ENCODE peak calls at places on chromosomes 1 and 21, in six cellular contexts. H is AG04450, B is prostate gland, A is cardiac fibroblast, Q is astrocyte of the spinal cord, F is cardiac muscle cell. Y is an unnamed sample.

GRCh38 chr1:37739222-37739621 is 25.7 kb downstream of the EPHA10 start:
- DNase-seq in H (no peak), B (no peak), A (no peak), Q (no peak), F (no peak), Y (no peak)

GRCh38 chr21:14675774-14676530 is 129.8 kb upstream of the SAMSN1 start:
- DNase-seq in H (no peak), B (no peak), A (no peak), Q (no peak), F (no peak), Y (no peak)

GRCh38 chr1:33712176-33712575 is 151.7 kb upstream of the HMGB4 start:
- DNase-seq in H (no peak), B (no peak), A (no peak), Q (no peak), F (no peak), Y (no peak)

GRCh38 chr1:218460367-218460766 is 115.2 kb downstream of the TGFB2 start:
- DNase-seq in H (no peak), B (no peak), A (peak; percentile 85), Q (peak; percentile 92), F (peak; percentile 80), Y (no peak)

GRCh38 chr1:87252406-87252805 is 76.3 kb upstream of the LMO4 start:
- DNase-seq in H (peak; percentile 51), B (no peak), A (peak; percentile 5), Q (no peak), F (peak; percentile 23), Y (peak; percentile 76)

GRCh38 chr1:81582467-81582986 is 218.2 kb upstream of the ADGRL2 start:
- DNase-seq in H (no peak), B (no peak), A (no peak), Q (no peak), F (no peak), Y (peak; percentile 7)

GRCh38 chr1:44941424-44942324 is 44.7 kb downstream of the EIF2B3 start:
- DNase-seq in H (no peak), B (no peak), A (no peak), Q (no peak), F (no peak), Y (no peak)

GRCh38 chr1:24795236-24795635 is 50.0 kb downstream of the CLIC4 start:
- DNase-seq in H (no peak), B (no peak), A (peak; percentile 36), Q (no peak), F (peak; percentile 37), Y (no peak)

GRCh38 chr21:38591138-38591537 is 92.9 kb upstream of the ERG start:
- DNase-seq in H (no peak), B (no peak), A (no peak), Q (no peak), F (no peak), Y (no peak)

GRCh38 chr1:29690156-29690555 is 453.8 kb downstream of the PTPRU start:
- DNase-seq in H (no peak), B (no peak), A (no peak), Q (no peak), F (no peak), Y (no peak)

GRCh38 chr1:8217011-8217711 is 100.8 kb upstream of the SLC45A1 start:
- DNase-seq in H (no peak), B (no peak), A (peak; percentile 47), Q (no peak), F (peak; percentile 61), Y (no peak)

GRCh38 chr1:67317803-67318202 is 10.1 kb downstream of the IL12RB2 start:
- DNase-seq in H (no peak), B (no peak), A (no peak), Q (no peak), F (no peak), Y (no peak)

GRCh38 chr21:26965567-26966359 is 1.1 kb downstream of the ADAMTS5 start:
- DNase-seq in H (no peak), B (no peak), A (peak; percentile 19), Q (no peak), F (peak; percentile 41), Y (no peak)

GRCh38 chr21:32921632-32922230 is 104.0 kb upstream of the OLIG2 start:
- DNase-seq in H (no peak), B (no peak), A (no peak), Q (no peak), F (no peak), Y (no peak)

GRCh38 chr1:232382671-232383070 is 247.3 kb downstream of the SIPA1L2 start:
- DNase-seq in H (no peak), B (no peak), A (no peak), Q (no peak), F (peak; percentile 16), Y (no peak)

GRCh38 chr1:240496356-240496755 is 115.6 kb downstream of the GREM2 start:
- DNase-seq in H (no peak), B (no peak), A (no peak), Q (no peak), F (no peak), Y (no peak)

GRCh38 chr1:19000065-19000464 is 43.6 kb upstream of the IFFO2 start:
- DNase-seq in H (no peak), B (no peak), A (no peak), Q (no peak), F (no peak), Y (no peak)

GRCh38 chr1:47624531-47624930 is 186.7 kb downstream of the FOXD2 start:
- DNase-seq in H (no peak), B (no peak), A (no peak), Q (no peak), F (no peak), Y (no peak)

GRCh38 chr1:196877964-196878363 is 9.9 kb upstream of the CFHR4 start:
- DNase-seq in H (no peak), B (no peak), A (peak; percentile 20), Q (peak; percentile 30), F (peak; percentile 18), Y (no peak)

GRCh38 chr1:204359474-204360255 is at the start of gene PLEKHA6:
- DNase-seq in H (no peak), B (no peak), A (peak; percentile 65), Q (no peak), F (peak; percentile 61), Y (peak; percentile 18)

GRCh38 chr1:180235077-180235501 is 5.0 kb downstream of the LHX4 start:
- DNase-seq in H (no peak), B (no peak), A (no peak), Q (no peak), F (no peak), Y (no peak)
- H3K4me3 ChIP-seq in H (no peak overlapping the region), B (no peak overlapping the region), A (no peak overlapping the region), Q (no peak overlapping the region), F (peak overlapping the region; percentile 16), Y (no peak overlapping the region)

GRCh38 chr1:32496127-32496526 is 31.3 kb downstream of the ZBTB8B start:
- DNase-seq in H (no peak), B (peak; percentile 19), A (peak; percentile 78), Q (peak; percentile 37), F (peak; percentile 77), Y (no peak)
- TF ChIP-seq CTCF in H (no peak), B (no peak), A (no peak), Q (no peak), F (no peak), Y (no peak)

DNA sequence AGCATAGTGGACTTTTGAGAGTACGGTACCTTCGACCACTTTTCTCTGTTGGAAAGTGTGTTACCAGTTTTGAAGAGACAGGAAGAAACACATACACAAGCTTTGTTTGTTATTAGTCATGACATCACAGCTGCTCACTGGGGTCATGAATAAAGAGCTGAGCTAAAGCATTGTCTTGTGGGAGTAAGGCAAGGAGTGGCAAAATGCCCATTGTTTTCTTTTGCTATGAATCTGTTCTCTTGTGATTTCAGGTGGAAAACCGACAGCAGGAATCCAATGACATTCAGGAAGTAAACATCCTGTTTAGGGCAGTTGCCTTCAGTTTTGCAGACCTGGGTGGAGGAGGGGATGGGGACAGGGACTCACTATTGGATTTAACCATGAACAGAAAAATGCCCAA is 66.2 kb downstream of the RGL1 start:
- DNase-seq in H (no peak), B (no peak), A (peak; percentile 84), Q (peak; percentile 66), F (peak; percentile 82), Y (no peak)
- H3K4me3 ChIP-seq in H (no peak overlapping the region), B (no peak overlapping the region), A (no peak overlapping the region), Q (no peak overlapping the region), F (no peak overlapping the region), Y (no peak overlapping the region)

GRCh38 chr1:205584732-205585131 is 47.1 kb downstream of the ELK4 start:
- DNase-seq in H (no peak), B (no peak), A (no peak), Q (no peak), F (no peak), Y (no peak)
- TF ChIP-seq CTCF in H (peak; percentile 34), B (no peak), A (peak; percentile 43), Q (peak; percentile 41), F (peak; percentile 33), Y (peak; percentile 48)

GRCh38 chr1:23529146-23530088 is 1.6 kb downstream of the E2F2 start:
- DNase-seq in H (no peak), B (no peak), A (no peak), Q (no peak), F (no peak), Y (no peak)
- H3K4me3 ChIP-seq in H (no peak overlapping the region), B (no peak overlapping the region), A (no peak overlapping the region), Q (no peak overlapping the region), F (no peak overlapping the region), Y (no peak overlapping the region)

GRCh38 chr1:222557148-222557547 is 9.2 kb upstream of the HHIPL2 start:
- DNase-seq in H (no peak), B (no peak), A (no peak), Q (peak; percentile 21), F (no peak), Y (no peak)

GRCh38 chr1:222555992-222556615 is 8.2 kb upstream of the HHIPL2 start:
- DNase-seq in H (no peak), B (no peak), A (no peak), Q (no peak), F (no peak), Y (no peak)

GRCh38 chr1:222557574-222557973 is 9.7 kb upstream of the HHIPL2 start:
- DNase-seq in H (no peak), B (no peak), A (no peak), Q (no peak), F (no peak), Y (no peak)

DNA sequence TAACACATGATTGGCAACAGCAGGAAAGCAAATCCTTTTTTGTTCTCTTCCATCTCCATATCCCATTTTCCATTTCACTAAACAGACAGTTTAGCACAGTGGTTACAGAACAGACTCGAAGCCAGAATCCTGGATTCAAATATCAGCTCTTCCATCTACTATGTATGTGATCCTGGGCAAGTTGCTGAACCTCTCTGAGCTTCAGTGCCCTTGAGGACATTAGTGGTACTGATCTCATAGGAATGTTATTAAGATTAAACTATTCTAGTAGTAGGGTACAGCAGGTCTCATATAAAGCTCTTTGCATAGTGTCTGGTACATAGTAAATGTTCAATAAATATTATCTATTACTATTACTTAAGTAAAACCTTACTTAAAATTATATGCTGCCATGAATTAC is 13.8 kb upstream of the HHIPL2 start:
- DNase-seq in H (no peak), B (no peak), A (no peak), Q (no peak), F (no peak), Y (no peak)
- TF ChIP-seq CTCF in H (peak; percentile 2), B (no peak), A (peak; percentile 2), Q (no peak), F (no peak), Y (no peak)

GRCh38 chr1:93443456-93443855 is 4.5 kb upstream of the FNBP1L start:
- DNase-seq in H (no peak), B (no peak), A (no peak), Q (no peak), F (no peak), Y (no peak)
- H3K4me3 ChIP-seq in H (no peak overlapping the region), B (no peak overlapping the region), A (no peak overlapping the region), Q (no peak overlapping the region), F (no peak overlapping the region), Y (no peak overlapping the region)

Y was measured in AG09309.